ENCODE peak calls at places on chromosomes 2 and 18, in ten cellular contexts. One of them, this sample, is unnamed.

GRCh38 chr2:25309402-25309801 is 32.3 kb downstream of the DNMT3A start:
- DNase-seq in tibial artery: peak; percentile 43
- DNase-seq in stimulated activated CD4-positive, alpha-beta T cell treated with anti-CD3 and anti-CD28 coated beads, Interleukin-12 subunit alpha, Interleukin-12 subunit beta, amount 100 ng/mL, for 4 hours: peak; percentile 68
- DNase-seq in NCI-H1092: peak; percentile 15
- DNase-seq in HuH-7.5: peak; percentile 71
- DNase-seq in A172: peak; percentile 63
- DNase-seq in T-helper 2 cell: peak; percentile 28
- DNase-seq in activated T-cell treated with anti-CD3 and anti-CD28 coated beads, Interleukin-2, amount 50 U/mL, for 1 hour: peak; percentile 69
- DNase-seq in GDM1: peak; percentile 65
- DNase-seq in non-pigmented ciliary epithelial cell: no peak
- DNase-seq in this sample: peak; percentile 90

GRCh38 chr2:8622199-8622911 is 59.5 kb upstream of the ID2 start:
- DNase-seq in non-pigmented ciliary epithelial cell: no peak
- DNase-seq in A172: no peak
- DNase-seq in stimulated activated CD4-positive, alpha-beta T cell treated with anti-CD3 and anti-CD28 coated beads, Interleukin-12 subunit alpha, Interleukin-12 subunit beta, amount 100 ng/mL, for 4 hours: no peak
- DNase-seq in tibial artery: no peak
- DNase-seq in activated T-cell treated with anti-CD3 and anti-CD28 coated beads, Interleukin-2, amount 50 U/mL, for 1 hour: no peak
- DNase-seq in GDM1: no peak
- DNase-seq in T-helper 2 cell: no peak
- DNase-seq in HuH-7.5: no peak
- DNase-seq in NCI-H1092: no peak
- DNase-seq in this sample: no peak

GRCh38 chr2:207239222-207239674 is 73.5 kb upstream of the KLF7 start:
- DNase-seq in HuH-7.5: no peak
- DNase-seq in T-helper 2 cell: no peak
- DNase-seq in GDM1: peak; percentile 87
- DNase-seq in stimulated activated CD4-positive, alpha-beta T cell treated with anti-CD3 and anti-CD28 coated beads, Interleukin-12 subunit alpha, Interleukin-12 subunit beta, amount 100 ng/mL, for 4 hours: peak; percentile 17
- DNase-seq in NCI-H1092: no peak
- DNase-seq in A172: peak; percentile 96
- DNase-seq in tibial artery: peak; percentile 92
- DNase-seq in non-pigmented ciliary epithelial cell: peak; percentile 100
- DNase-seq in activated T-cell treated with anti-CD3 and anti-CD28 coated beads, Interleukin-2, amount 50 U/mL, for 1 hour: no peak
- DNase-seq in this sample: no peak

GRCh38 chr2:240459401-240460242 is 24.2 kb downstream of the GPC1 start:
- DNase-seq in HuH-7.5: no peak
- DNase-seq in activated T-cell treated with anti-CD3 and anti-CD28 coated beads, Interleukin-2, amount 50 U/mL, for 1 hour: no peak
- DNase-seq in NCI-H1092: no peak
- DNase-seq in GDM1: no peak
- DNase-seq in non-pigmented ciliary epithelial cell: no peak
- DNase-seq in T-helper 2 cell: no peak
- DNase-seq in tibial artery: no peak
- DNase-seq in stimulated activated CD4-positive, alpha-beta T cell treated with anti-CD3 and anti-CD28 coated beads, Interleukin-12 subunit alpha, Interleukin-12 subunit beta, amount 100 ng/mL, for 4 hours: no peak
- DNase-seq in A172: no peak
- DNase-seq in this sample: no peak

GRCh38 chr2:234245945-234246344 is 195.4 kb downstream of the SPP2 start:
- DNase-seq in non-pigmented ciliary epithelial cell: peak; percentile 85
- DNase-seq in HuH-7.5: no peak
- DNase-seq in NCI-H1092: no peak
- DNase-seq in tibial artery: no peak
- DNase-seq in activated T-cell treated with anti-CD3 and anti-CD28 coated beads, Interleukin-2, amount 50 U/mL, for 1 hour: no peak
- DNase-seq in A172: peak; percentile 93
- DNase-seq in stimulated activated CD4-positive, alpha-beta T cell treated with anti-CD3 and anti-CD28 coated beads, Interleukin-12 subunit alpha, Interleukin-12 subunit beta, amount 100 ng/mL, for 4 hours: no peak
- DNase-seq in GDM1: no peak
- DNase-seq in T-helper 2 cell: no peak
- DNase-seq in this sample: no peak

GRCh38 chr2:233449071-233449901 is 95.0 kb downstream of the DGKD start:
- DNase-seq in tibial artery: peak; percentile 17
- DNase-seq in HuH-7.5: peak; percentile 52
- DNase-seq in non-pigmented ciliary epithelial cell: no peak
- DNase-seq in activated T-cell treated with anti-CD3 and anti-CD28 coated beads, Interleukin-2, amount 50 U/mL, for 1 hour: no peak
- DNase-seq in A172: no peak
- DNase-seq in stimulated activated CD4-positive, alpha-beta T cell treated with anti-CD3 and anti-CD28 coated beads, Interleukin-12 subunit alpha, Interleukin-12 subunit beta, amount 100 ng/mL, for 4 hours: no peak
- DNase-seq in T-helper 2 cell: no peak
- DNase-seq in NCI-H1092: no peak
- DNase-seq in GDM1: no peak
- DNase-seq in this sample: peak; percentile 95

GRCh38 chr2:27128810-27129571 is 5.4 kb downstream of the ABHD1 start:
- DNase-seq in T-helper 2 cell: no peak
- DNase-seq in NCI-H1092: no peak
- DNase-seq in stimulated activated CD4-positive, alpha-beta T cell treated with anti-CD3 and anti-CD28 coated beads, Interleukin-12 subunit alpha, Interleukin-12 subunit beta, amount 100 ng/mL, for 4 hours: no peak
- DNase-seq in GDM1: no peak
- DNase-seq in HuH-7.5: no peak
- DNase-seq in activated T-cell treated with anti-CD3 and anti-CD28 coated beads, Interleukin-2, amount 50 U/mL, for 1 hour: no peak
- DNase-seq in non-pigmented ciliary epithelial cell: no peak
- DNase-seq in A172: no peak
- DNase-seq in tibial artery: no peak
- DNase-seq in this sample: no peak

GRCh38 chr18:46632401-46633089 is 24.5 kb downstream of the LOXHD1 start:
- DNase-seq in A172: peak; percentile 24
- DNase-seq in activated T-cell treated with anti-CD3 and anti-CD28 coated beads, Interleukin-2, amount 50 U/mL, for 1 hour: no peak
- DNase-seq in HuH-7.5: no peak
- DNase-seq in tibial artery: no peak
- DNase-seq in GDM1: no peak
- DNase-seq in T-helper 2 cell: no peak
- DNase-seq in NCI-H1092: no peak
- DNase-seq in non-pigmented ciliary epithelial cell: peak; percentile 22
- DNase-seq in stimulated activated CD4-positive, alpha-beta T cell treated with anti-CD3 and anti-CD28 coated beads, Interleukin-12 subunit alpha, Interleukin-12 subunit beta, amount 100 ng/mL, for 4 hours: no peak
- DNase-seq in this sample: no peak

GRCh38 chr2:191643425-191643824 is 34.5 kb upstream of the NABP1 start:
- DNase-seq in NCI-H1092: no peak
- DNase-seq in GDM1: no peak
- DNase-seq in T-helper 2 cell: no peak
- DNase-seq in HuH-7.5: no peak
- DNase-seq in tibial artery: no peak
- DNase-seq in A172: no peak
- DNase-seq in stimulated activated CD4-positive, alpha-beta T cell treated with anti-CD3 and anti-CD28 coated beads, Interleukin-12 subunit alpha, Interleukin-12 subunit beta, amount 100 ng/mL, for 4 hours: no peak
- DNase-seq in non-pigmented ciliary epithelial cell: no peak
- DNase-seq in activated T-cell treated with anti-CD3 and anti-CD28 coated beads, Interleukin-2, amount 50 U/mL, for 1 hour: no peak
- DNase-seq in this sample: no peak

GRCh38 chr2:182228741-182229140 is 198.1 kb downstream of the PDE1A start:
- DNase-seq in HuH-7.5: no peak
- DNase-seq in stimulated activated CD4-positive, alpha-beta T cell treated with anti-CD3 and anti-CD28 coated beads, Interleukin-12 subunit alpha, Interleukin-12 subunit beta, amount 100 ng/mL, for 4 hours: no peak
- DNase-seq in activated T-cell treated with anti-CD3 and anti-CD28 coated beads, Interleukin-2, amount 50 U/mL, for 1 hour: no peak
- DNase-seq in A172: no peak
- DNase-seq in T-helper 2 cell: no peak
- DNase-seq in tibial artery: no peak
- DNase-seq in NCI-H1092: no peak
- DNase-seq in GDM1: no peak
- DNase-seq in non-pigmented ciliary epithelial cell: no peak
- DNase-seq in this sample: no peak

GRCh38 chr2:174176898-174177297 is 71.4 kb downstream of the OLA1 start:
- DNase-seq in stimulated activated CD4-positive, alpha-beta T cell treated with anti-CD3 and anti-CD28 coated beads, Interleukin-12 subunit alpha, Interleukin-12 subunit beta, amount 100 ng/mL, for 4 hours: no peak
- DNase-seq in T-helper 2 cell: no peak
- DNase-seq in tibial artery: no peak
- DNase-seq in NCI-H1092: peak; percentile 1
- DNase-seq in activated T-cell treated with anti-CD3 and anti-CD28 coated beads, Interleukin-2, amount 50 U/mL, for 1 hour: no peak
- DNase-seq in non-pigmented ciliary epithelial cell: no peak
- DNase-seq in A172: peak; percentile 10
- DNase-seq in GDM1: no peak
- DNase-seq in HuH-7.5: no peak
- DNase-seq in this sample: no peak

GRCh38 chr2:127619901-127620705 is 25.9 kb upstream of the GPR17 start:
- DNase-seq in stimulated activated CD4-positive, alpha-beta T cell treated with anti-CD3 and anti-CD28 coated beads, Interleukin-12 subunit alpha, Interleukin-12 subunit beta, amount 100 ng/mL, for 4 hours: no peak
- DNase-seq in non-pigmented ciliary epithelial cell: no peak
- DNase-seq in T-helper 2 cell: no peak
- DNase-seq in GDM1: no peak
- DNase-seq in activated T-cell treated with anti-CD3 and anti-CD28 coated beads, Interleukin-2, amount 50 U/mL, for 1 hour: peak; percentile 8
- DNase-seq in tibial artery: no peak
- DNase-seq in HuH-7.5: no peak
- DNase-seq in A172: no peak
- DNase-seq in NCI-H1092: no peak
- DNase-seq in this sample: peak; percentile 68

GRCh38 chr2:1698188-1698945 is 45.9 kb downstream of the PXDN start:
- DNase-seq in T-helper 2 cell: no peak
- DNase-seq in GDM1: no peak
- DNase-seq in stimulated activated CD4-positive, alpha-beta T cell treated with anti-CD3 and anti-CD28 coated beads, Interleukin-12 subunit alpha, Interleukin-12 subunit beta, amount 100 ng/mL, for 4 hours: no peak
- DNase-seq in HuH-7.5: no peak
- DNase-seq in A172: no peak
- DNase-seq in activated T-cell treated with anti-CD3 and anti-CD28 coated beads, Interleukin-2, amount 50 U/mL, for 1 hour: no peak
- DNase-seq in tibial artery: no peak
- DNase-seq in NCI-H1092: no peak
- DNase-seq in non-pigmented ciliary epithelial cell: no peak
- DNase-seq in this sample: no peak

GRCh38 chr2:220961461-220961860 is 610.6 kb downstream of the EPHA4 start:
- DNase-seq in HuH-7.5: no peak
- DNase-seq in GDM1: no peak
- DNase-seq in NCI-H1092: no peak
- DNase-seq in activated T-cell treated with anti-CD3 and anti-CD28 coated beads, Interleukin-2, amount 50 U/mL, for 1 hour: no peak
- DNase-seq in stimulated activated CD4-positive, alpha-beta T cell treated with anti-CD3 and anti-CD28 coated beads, Interleukin-12 subunit alpha, Interleukin-12 subunit beta, amount 100 ng/mL, for 4 hours: no peak
- DNase-seq in non-pigmented ciliary epithelial cell: no peak
- DNase-seq in tibial artery: no peak
- DNase-seq in T-helper 2 cell: no peak
- DNase-seq in A172: no peak
- DNase-seq in this sample: no peak

GRCh38 chr18:902179-902718 is 2.4 kb upstream of the ADCYAP1 start:
- DNase-seq in HuH-7.5: peak; percentile 35
- DNase-seq in T-helper 2 cell: no peak
- DNase-seq in activated T-cell treated with anti-CD3 and anti-CD28 coated beads, Interleukin-2, amount 50 U/mL, for 1 hour: no peak
- DNase-seq in NCI-H1092: peak; percentile 15
- DNase-seq in GDM1: no peak
- DNase-seq in non-pigmented ciliary epithelial cell: no peak
- DNase-seq in tibial artery: no peak
- DNase-seq in stimulated activated CD4-positive, alpha-beta T cell treated with anti-CD3 and anti-CD28 coated beads, Interleukin-12 subunit alpha, Interleukin-12 subunit beta, amount 100 ng/mL, for 4 hours: no peak
- DNase-seq in A172: peak; percentile 47
- DNase-seq in this sample: peak; percentile 46

GRCh38 chr2:464562-465309 is 176.8 kb upstream of the ALKAL2 start:
- DNase-seq in GDM1: no peak
- DNase-seq in T-helper 2 cell: no peak
- DNase-seq in activated T-cell treated with anti-CD3 and anti-CD28 coated beads, Interleukin-2, amount 50 U/mL, for 1 hour: no peak
- DNase-seq in non-pigmented ciliary epithelial cell: no peak
- DNase-seq in A172: no peak
- DNase-seq in HuH-7.5: no peak
- DNase-seq in stimulated activated CD4-positive, alpha-beta T cell treated with anti-CD3 and anti-CD28 coated beads, Interleukin-12 subunit alpha, Interleukin-12 subunit beta, amount 100 ng/mL, for 4 hours: no peak
- DNase-seq in NCI-H1092: no peak
- DNase-seq in tibial artery: no peak
- DNase-seq in this sample: no peak

GRCh38 chr18:22391571-22392359 is 25.9 kb downstream of the CTAGE1 start:
- DNase-seq in non-pigmented ciliary epithelial cell: peak; percentile 90
- DNase-seq in T-helper 2 cell: no peak
- DNase-seq in GDM1: no peak
- DNase-seq in tibial artery: peak; percentile 27
- DNase-seq in HuH-7.5: no peak
- DNase-seq in stimulated activated CD4-positive, alpha-beta T cell treated with anti-CD3 and anti-CD28 coated beads, Interleukin-12 subunit alpha, Interleukin-12 subunit beta, amount 100 ng/mL, for 4 hours: no peak
- DNase-seq in NCI-H1092: no peak
- DNase-seq in activated T-cell treated with anti-CD3 and anti-CD28 coated beads, Interleukin-2, amount 50 U/mL, for 1 hour: peak; percentile 29
- DNase-seq in A172: peak; percentile 90
- DNase-seq in this sample: no peak

GRCh38 chr18:60493066-60493465 is 120.5 kb upstream of the MC4R start:
- DNase-seq in HuH-7.5: no peak
- DNase-seq in stimulated activated CD4-positive, alpha-beta T cell treated with anti-CD3 and anti-CD28 coated beads, Interleukin-12 subunit alpha, Interleukin-12 subunit beta, amount 100 ng/mL, for 4 hours: no peak
- DNase-seq in A172: no peak
- DNase-seq in tibial artery: no peak
- DNase-seq in activated T-cell treated with anti-CD3 and anti-CD28 coated beads, Interleukin-2, amount 50 U/mL, for 1 hour: no peak
- DNase-seq in non-pigmented ciliary epithelial cell: no peak
- DNase-seq in GDM1: no peak
- DNase-seq in NCI-H1092: no peak
- DNase-seq in T-helper 2 cell: no peak
- DNase-seq in this sample: peak; percentile 38

GRCh38 chr2:144950874-144951560 is 431.1 kb upstream of the ZEB2 start:
- DNase-seq in A172: peak; percentile 84
- DNase-seq in activated T-cell treated with anti-CD3 and anti-CD28 coated beads, Interleukin-2, amount 50 U/mL, for 1 hour: no peak
- DNase-seq in T-helper 2 cell: no peak
- DNase-seq in NCI-H1092: no peak
- DNase-seq in non-pigmented ciliary epithelial cell: peak; percentile 53
- DNase-seq in HuH-7.5: no peak
- DNase-seq in stimulated activated CD4-positive, alpha-beta T cell treated with anti-CD3 and anti-CD28 coated beads, Interleukin-12 subunit alpha, Interleukin-12 subunit beta, amount 100 ng/mL, for 4 hours: no peak
- DNase-seq in GDM1: no peak
- DNase-seq in tibial artery: no peak
- DNase-seq in this sample: no peak

GRCh38 chr2:176178271-176178806 is 10.1 kb upstream of the HOXD1 start:
- DNase-seq in T-helper 2 cell: no peak
- DNase-seq in activated T-cell treated with anti-CD3 and anti-CD28 coated beads, Interleukin-2, amount 50 U/mL, for 1 hour: no peak
- DNase-seq in non-pigmented ciliary epithelial cell: no peak
- DNase-seq in stimulated activated CD4-positive, alpha-beta T cell treated with anti-CD3 and anti-CD28 coated beads, Interleukin-12 subunit alpha, Interleukin-12 subunit beta, amount 100 ng/mL, for 4 hours: no peak
- DNase-seq in tibial artery: no peak
- DNase-seq in GDM1: no peak
- DNase-seq in HuH-7.5: no peak
- DNase-seq in NCI-H1092: no peak
- DNase-seq in A172: no peak
- DNase-seq in this sample: peak; percentile 81

GRCh38 chr2:101587251-101587650 is 110.3 kb upstream of the MAP4K4 start:
- DNase-seq in GDM1: no peak
- DNase-seq in HuH-7.5: no peak
- DNase-seq in non-pigmented ciliary epithelial cell: no peak
- DNase-seq in tibial artery: no peak
- DNase-seq in stimulated activated CD4-positive, alpha-beta T cell treated with anti-CD3 and anti-CD28 coated beads, Interleukin-12 subunit alpha, Interleukin-12 subunit beta, amount 100 ng/mL, for 4 hours: no peak
- DNase-seq in NCI-H1092: no peak
- DNase-seq in T-helper 2 cell: no peak
- DNase-seq in activated T-cell treated with anti-CD3 and anti-CD28 coated beads, Interleukin-2, amount 50 U/mL, for 1 hour: no peak
- DNase-seq in A172: no peak
- DNase-seq in this sample: no peak

GRCh38 chr2:118061135-118061955 is 26.9 kb upstream of the INSIG2 start:
- DNase-seq in non-pigmented ciliary epithelial cell: peak; percentile 31
- DNase-seq in HuH-7.5: no peak
- DNase-seq in GDM1: no peak
- DNase-seq in stimulated activated CD4-positive, alpha-beta T cell treated with anti-CD3 and anti-CD28 coated beads, Interleukin-12 subunit alpha, Interleukin-12 subunit beta, amount 100 ng/mL, for 4 hours: no peak
- DNase-seq in activated T-cell treated with anti-CD3 and anti-CD28 coated beads, Interleukin-2, amount 50 U/mL, for 1 hour: no peak
- DNase-seq in NCI-H1092: no peak
- DNase-seq in A172: peak; percentile 66
- DNase-seq in tibial artery: peak; percentile 26
- DNase-seq in T-helper 2 cell: no peak
- DNase-seq in this sample: peak; percentile 13

GRCh38 chr2:25928668-25929067 is 50.4 kb upstream of the ASXL2 start:
- DNase-seq in GDM1: no peak
- DNase-seq in non-pigmented ciliary epithelial cell: no peak
- DNase-seq in A172: no peak
- DNase-seq in NCI-H1092: no peak
- DNase-seq in tibial artery: no peak
- DNase-seq in HuH-7.5: no peak
- DNase-seq in T-helper 2 cell: no peak
- DNase-seq in stimulated activated CD4-positive, alpha-beta T cell treated with anti-CD3 and anti-CD28 coated beads, Interleukin-12 subunit alpha, Interleukin-12 subunit beta, amount 100 ng/mL, for 4 hours: no peak
- DNase-seq in activated T-cell treated with anti-CD3 and anti-CD28 coated beads, Interleukin-2, amount 50 U/mL, for 1 hour: no peak
- DNase-seq in this sample: no peak

GRCh38 chr18:35410561-35410960 is 33.4 kb upstream of the ZNF396 start:
- DNase-seq in HuH-7.5: no peak
- DNase-seq in tibial artery: no peak
- DNase-seq in T-helper 2 cell: no peak
- DNase-seq in activated T-cell treated with anti-CD3 and anti-CD28 coated beads, Interleukin-2, amount 50 U/mL, for 1 hour: no peak
- DNase-seq in non-pigmented ciliary epithelial cell: no peak
- DNase-seq in A172: no peak
- DNase-seq in stimulated activated CD4-positive, alpha-beta T cell treated with anti-CD3 and anti-CD28 coated beads, Interleukin-12 subunit alpha, Interleukin-12 subunit beta, amount 100 ng/mL, for 4 hours: no peak
- DNase-seq in GDM1: no peak
- DNase-seq in NCI-H1092: no peak
- DNase-seq in this sample: no peak

GRCh38 chr18:32469691-32470131 is 971 bp downstream of the GAREM1 start:
- DNase-seq in A172: no peak
- DNase-seq in activated T-cell treated with anti-CD3 and anti-CD28 coated beads, Interleukin-2, amount 50 U/mL, for 1 hour: no peak
- DNase-seq in GDM1: no peak
- DNase-seq in HuH-7.5: no peak
- DNase-seq in stimulated activated CD4-positive, alpha-beta T cell treated with anti-CD3 and anti-CD28 coated beads, Interleukin-12 subunit alpha, Interleukin-12 subunit beta, amount 100 ng/mL, for 4 hours: no peak
- DNase-seq in T-helper 2 cell: no peak
- DNase-seq in tibial artery: no peak
- DNase-seq in non-pigmented ciliary epithelial cell: no peak
- DNase-seq in NCI-H1092: no peak
- DNase-seq in this sample: no peak

GRCh38 chr2:172551266-172551665 is 4.6 kb upstream of the PDK1 start:
- DNase-seq in non-pigmented ciliary epithelial cell: no peak
- DNase-seq in NCI-H1092: no peak
- DNase-seq in stimulated activated CD4-positive, alpha-beta T cell treated with anti-CD3 and anti-CD28 coated beads, Interleukin-12 subunit alpha, Interleukin-12 subunit beta, amount 100 ng/mL, for 4 hours: no peak
- DNase-seq in activated T-cell treated with anti-CD3 and anti-CD28 coated beads, Interleukin-2, amount 50 U/mL, for 1 hour: no peak
- DNase-seq in GDM1: peak; percentile 18
- DNase-seq in HuH-7.5: no peak
- DNase-seq in T-helper 2 cell: no peak
- DNase-seq in tibial artery: no peak
- DNase-seq in A172: no peak
- DNase-seq in this sample: peak; percentile 59

GRCh38 chr2:109333414-109334194 is 204.6 kb downstream of the SH3RF3 start:
- DNase-seq in A172: peak; percentile 59
- DNase-seq in stimulated activated CD4-positive, alpha-beta T cell treated with anti-CD3 and anti-CD28 coated beads, Interleukin-12 subunit alpha, Interleukin-12 subunit beta, amount 100 ng/mL, for 4 hours: no peak
- DNase-seq in GDM1: no peak
- DNase-seq in T-helper 2 cell: no peak
- DNase-seq in NCI-H1092: no peak
- DNase-seq in activated T-cell treated with anti-CD3 and anti-CD28 coated beads, Interleukin-2, amount 50 U/mL, for 1 hour: no peak
- DNase-seq in HuH-7.5: no peak
- DNase-seq in tibial artery: no peak
- DNase-seq in non-pigmented ciliary epithelial cell: no peak
- DNase-seq in this sample: peak; percentile 63

GRCh38 chr2:145058457-145058856 is 538.5 kb upstream of the ZEB2 start:
- DNase-seq in NCI-H1092: no peak
- DNase-seq in A172: no peak
- DNase-seq in tibial artery: no peak
- DNase-seq in stimulated activated CD4-positive, alpha-beta T cell treated with anti-CD3 and anti-CD28 coated beads, Interleukin-12 subunit alpha, Interleukin-12 subunit beta, amount 100 ng/mL, for 4 hours: no peak
- DNase-seq in HuH-7.5: no peak
- DNase-seq in non-pigmented ciliary epithelial cell: no peak
- DNase-seq in GDM1: no peak
- DNase-seq in activated T-cell treated with anti-CD3 and anti-CD28 coated beads, Interleukin-2, amount 50 U/mL, for 1 hour: no peak
- DNase-seq in T-helper 2 cell: no peak
- DNase-seq in this sample: no peak